ENCODE peak calls at places on chromosomes 2 and 18, in four cellular contexts. One of them, this sample, is unnamed.
A peak's percentile ranks its signal among the peaks of the same experiment; 100 is the strongest.

GRCh38 chr18:34493566-34494358 is 216.3 kb upstream of the DTNA start:
- DNase-seq in HepG2: peak; percentile 14
- DNase-seq in K562: no peak
- DNase-seq in A549: no peak
- DNase-seq in this sample: peak; percentile 66

GRCh38 chr2:201452856-201453643 is 1.5 kb downstream of the STRADB start:
- DNase-seq in HepG2: no peak
- DNase-seq in K562: no peak
- DNase-seq in A549: no peak
- DNase-seq in this sample: no peak

GRCh38 chr18:46920067-46920466 is 2.7 kb downstream of the KATNAL2 start:
- DNase-seq in A549: no peak
- DNase-seq in HepG2: no peak
- DNase-seq in K562: no peak
- DNase-seq in this sample: no peak

GRCh38 chr2:147665035-147665434 is 179.8 kb upstream of the ACVR2A start:
- DNase-seq in HepG2: no peak
- DNase-seq in K562: no peak
- DNase-seq in A549: peak; percentile 11
- DNase-seq in this sample: no peak

GRCh38 chr2:102008490-102008889 is 16.7 kb downstream of the IL1R2 start:
- DNase-seq in K562: no peak
- DNase-seq in A549: no peak
- DNase-seq in HepG2: no peak
- DNase-seq in this sample: no peak

GRCh38 chr2:36530983-36531354 is 67.0 kb downstream of the FEZ2 start:
- DNase-seq in A549: no peak
- DNase-seq in K562: no peak
- DNase-seq in HepG2: no peak
- DNase-seq in this sample: no peak

GRCh38 chr2:467543-467891 is 179.6 kb upstream of the ALKAL2 start:
- DNase-seq in HepG2: no peak
- DNase-seq in A549: no peak
- DNase-seq in K562: no peak
- DNase-seq in this sample: no peak

GRCh38 chr2:1593371-1594205 is 150.7 kb downstream of the PXDN start:
- DNase-seq in K562: no peak
- DNase-seq in A549: peak; percentile 15
- DNase-seq in HepG2: no peak
- DNase-seq in this sample: no peak

GRCh38 chr2:151760139-151760650 is 25.9 kb upstream of the NEB start:
- DNase-seq in K562: peak; percentile 69
- DNase-seq in A549: no peak
- DNase-seq in HepG2: peak; percentile 79
- DNase-seq in this sample: no peak

GRCh38 chr2:39597309-39597708 is 68.4 kb upstream of the TMEM178A start:
- DNase-seq in K562: no peak
- DNase-seq in A549: no peak
- DNase-seq in HepG2: no peak
- DNase-seq in this sample: no peak

GRCh38 chr2:213089438-213089837 is 62.0 kb downstream of the IKZF2 start:
- DNase-seq in HepG2: no peak
- DNase-seq in K562: no peak
- DNase-seq in A549: no peak
- DNase-seq in this sample: no peak

GRCh38 chr2:43343573-43344304 is 117.3 kb upstream of the ZFP36L2 start:
- DNase-seq in HepG2: no peak
- DNase-seq in K562: no peak
- DNase-seq in A549: no peak
- DNase-seq in this sample: no peak

GRCh38 chr2:96108578-96109561 is 7.5 kb downstream of the ADRA2B start:
- DNase-seq in HepG2: no peak
- DNase-seq in K562: no peak
- DNase-seq in A549: no peak
- DNase-seq in this sample: peak; percentile 38

GRCh38 chr2:111117666-111118454 is 2.9 kb upstream of the BCL2L11 start:
- DNase-seq in K562: no peak
- DNase-seq in HepG2: no peak
- DNase-seq in A549: peak; percentile 67
- DNase-seq in this sample: peak; percentile 23

GRCh38 chr18:70499218-70499691 is 210.4 kb downstream of the SOCS6 start:
- DNase-seq in HepG2: no peak
- DNase-seq in A549: no peak
- DNase-seq in K562: no peak
- DNase-seq in this sample: peak; percentile 24

GRCh38 chr2:32005371-32005976 is 5.3 kb downstream of the MEMO1 start:
- DNase-seq in K562: no peak
- DNase-seq in HepG2: no peak
- DNase-seq in A549: no peak
- DNase-seq in this sample: no peak

GRCh38 chr2:136863874-136864273 is 98.5 kb downstream of the THSD7B start:
- DNase-seq in K562: no peak
- DNase-seq in HepG2: no peak
- DNase-seq in A549: no peak
- DNase-seq in this sample: no peak

GRCh38 chr2:80259292-80259691 is 45.3 kb downstream of the LRRTM1 start:
- DNase-seq in A549: no peak
- DNase-seq in K562: no peak
- DNase-seq in HepG2: no peak
- DNase-seq in this sample: no peak

GRCh38 chr18:51666717-51667320 is 469.3 kb upstream of the MEX3C start:
- DNase-seq in K562: no peak
- DNase-seq in A549: peak; percentile 4
- DNase-seq in HepG2: no peak
- DNase-seq in this sample: no peak

GRCh38 chr2:231104115-231104713 is 20.6 kb downstream of the HTR2B start:
- DNase-seq in K562: peak; percentile 15
- DNase-seq in HepG2: peak; percentile 50
- DNase-seq in A549: peak; percentile 55
- DNase-seq in this sample: peak; percentile 59

DNA sequence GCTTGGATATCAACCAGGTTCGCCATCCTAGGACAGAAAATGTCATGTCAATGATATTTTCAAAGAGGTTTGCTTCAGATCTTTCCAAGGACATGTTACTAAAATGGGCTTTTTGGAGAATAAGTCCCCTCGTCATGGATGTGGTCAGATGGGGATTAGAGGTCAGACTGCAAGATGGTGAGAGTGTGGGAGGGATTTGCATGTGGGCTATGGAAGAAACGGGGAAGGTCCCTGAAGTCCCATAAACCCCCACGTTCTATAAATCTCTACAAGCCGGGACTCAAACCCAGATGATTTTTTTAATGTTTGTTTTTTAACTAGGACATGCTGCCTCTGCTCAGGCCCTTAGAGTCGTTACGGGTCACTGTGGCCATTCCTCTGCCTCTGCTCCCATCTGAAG is 37.7 kb upstream of the IGFBP5 start:
- DNase-seq in A549: no peak
- DNase-seq in K562: no peak
- DNase-seq in HepG2: no peak
- DNase-seq in this sample: no peak
- TF ChIP-seq ESRRA in A549: no peak
- TF ChIP-seq ESRRA in K562: no peak
- TF ChIP-seq ESRRA in HepG2: no peak
- TF ChIP-seq ESRRA in this sample: no peak

DNA sequence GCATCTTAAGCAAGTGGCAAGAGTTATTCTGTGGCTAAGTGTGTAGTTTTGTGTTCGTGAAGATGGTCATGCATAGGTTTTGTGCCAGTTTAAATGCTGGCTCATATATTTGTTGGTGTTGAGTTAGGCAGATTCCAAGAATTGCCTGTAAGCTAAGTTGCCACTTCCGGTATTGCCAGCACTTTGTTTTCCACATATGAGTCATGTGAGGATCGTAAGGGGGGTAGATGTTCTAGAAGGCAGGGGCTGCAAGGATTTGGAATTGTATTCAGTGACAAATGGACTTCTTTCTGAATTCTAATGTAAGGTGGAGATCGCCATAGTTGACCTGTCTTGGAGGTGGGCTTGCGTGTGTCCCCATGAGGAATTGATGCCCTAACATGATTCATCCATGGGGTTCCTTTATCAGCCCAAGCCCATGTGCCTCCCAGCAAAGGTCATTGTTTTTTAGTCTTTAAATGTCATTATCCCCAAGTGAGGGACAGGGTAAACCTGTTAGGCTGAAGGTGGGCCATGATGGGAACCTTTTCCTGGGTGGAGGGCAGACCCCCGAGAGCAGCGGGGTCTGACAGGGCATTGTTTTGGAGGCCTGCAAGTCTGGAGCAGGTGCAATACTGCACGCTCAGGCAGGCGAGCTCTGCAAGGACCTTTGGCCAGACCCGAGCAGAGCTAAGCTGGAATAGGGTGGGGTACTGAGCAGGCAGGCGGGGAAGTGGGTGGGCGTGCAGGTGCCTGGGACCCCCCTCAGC is 77.3 kb downstream of the LRRFIP1 start:
- DNase-seq in K562: no peak
- DNase-seq in HepG2: no peak
- DNase-seq in A549: no peak
- DNase-seq in this sample: no peak
- TF ChIP-seq JUN in K562: no peak
- TF ChIP-seq JUN in HepG2: no peak
- TF ChIP-seq JUN in A549: no peak
- TF ChIP-seq JUN in this sample: no peak

GRCh38 chr2:84858123-84858522 is 22.8 kb downstream of the TRABD2A start:
- DNase-seq in K562: no peak
- DNase-seq in A549: no peak
- DNase-seq in HepG2: no peak
- DNase-seq in this sample: peak; percentile 58

GRCh38 chr2:84856785-84857184 is 24.1 kb downstream of the TRABD2A start:
- DNase-seq in HepG2: no peak
- DNase-seq in K562: no peak
- DNase-seq in A549: no peak
- DNase-seq in this sample: no peak

GRCh38 chr2:84854835-84855234 is 26.0 kb downstream of the TRABD2A start:
- DNase-seq in K562: no peak
- DNase-seq in A549: no peak
- DNase-seq in HepG2: no peak
- DNase-seq in this sample: no peak

GRCh38 chr2:84855730-84856129 is 25.2 kb downstream of the TRABD2A start:
- DNase-seq in HepG2: no peak
- DNase-seq in A549: no peak
- DNase-seq in K562: no peak
- DNase-seq in this sample: peak; percentile 76

GRCh38 chr2:84857566-84857965 is 23.3 kb downstream of the TRABD2A start:
- DNase-seq in A549: no peak
- DNase-seq in K562: no peak
- DNase-seq in HepG2: no peak
- DNase-seq in this sample: no peak
- TF ChIP-seq ESRRA in A549: no peak
- TF ChIP-seq ESRRA in K562: no peak
- TF ChIP-seq ESRRA in HepG2: no peak
- TF ChIP-seq ESRRA in this sample: no peak

GRCh38 chr18:48990497-48991298 is 39.9 kb upstream of the SMAD7 start:
- DNase-seq in HepG2: peak; percentile 76
- DNase-seq in K562: peak; percentile 25
- DNase-seq in A549: peak; percentile 53
- DNase-seq in this sample: no peak
- TF ChIP-seq JUN in HepG2: peak; percentile 87
- TF ChIP-seq JUN in K562: peak; percentile 60
- TF ChIP-seq JUN in A549: peak; percentile 56
- TF ChIP-seq JUN in this sample: no peak

GRCh38 chr2:204317640-204318039 is 227.6 kb upstream of the PARD3B start:
- DNase-seq in K562: no peak
- DNase-seq in HepG2: no peak
- DNase-seq in A549: no peak
- DNase-seq in this sample: no peak

GRCh38 chr2:204325468-204325867 is 219.8 kb upstream of the PARD3B start:
- DNase-seq in A549: peak; percentile 82
- DNase-seq in HepG2: peak; percentile 71
- DNase-seq in K562: peak; percentile 55
- DNase-seq in this sample: peak; percentile 57

GRCh38 chr2:204321027-204321800 is 224.1 kb upstream of the PARD3B start:
- DNase-seq in A549: no peak
- DNase-seq in HepG2: no peak
- DNase-seq in K562: no peak
- DNase-seq in this sample: no peak

DNA sequence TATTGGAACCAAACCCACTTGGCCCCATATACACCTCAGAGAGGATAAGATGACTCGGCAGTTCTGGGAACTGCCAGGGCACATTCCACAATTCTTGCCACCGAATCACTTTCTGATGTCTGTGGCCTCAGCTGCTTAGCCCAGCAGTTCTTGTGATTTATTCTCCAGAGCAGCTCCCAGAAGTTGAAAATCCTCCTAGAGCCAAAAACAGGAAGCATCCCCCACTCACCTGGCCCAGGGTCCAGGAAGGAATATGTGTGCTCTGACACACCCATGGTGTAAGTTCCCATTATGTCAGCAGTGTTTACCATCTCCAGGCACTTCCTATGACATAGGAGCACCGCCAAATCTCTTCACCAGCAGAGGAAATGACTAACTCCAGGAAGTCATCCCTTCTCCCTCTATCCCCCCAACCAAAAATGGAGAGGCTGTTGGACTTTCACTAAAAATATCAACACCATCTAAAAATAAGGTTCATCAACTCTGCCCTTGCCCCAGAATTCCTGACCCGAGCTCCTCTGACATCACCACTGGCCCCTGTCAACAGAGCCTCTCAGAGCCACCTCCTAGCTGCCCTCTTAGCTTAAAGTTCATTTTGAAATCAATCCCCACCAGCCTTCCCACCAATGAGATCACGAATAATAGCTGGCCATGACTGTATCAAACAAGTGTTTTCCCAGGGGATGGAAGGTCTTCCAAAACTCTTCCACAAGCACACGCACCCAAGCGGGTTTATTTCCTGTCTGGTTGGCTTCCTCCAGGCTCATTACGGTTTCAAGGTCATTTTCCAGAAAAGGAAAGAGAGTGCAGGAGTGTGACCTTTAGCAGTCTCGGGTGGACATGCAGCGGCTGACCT is 223.1 kb upstream of the PARD3B start:
- DNase-seq in K562: no peak
- DNase-seq in A549: peak; percentile 64
- DNase-seq in HepG2: no peak
- DNase-seq in this sample: no peak
- TF ChIP-seq ESRRA in K562: no peak
- TF ChIP-seq ESRRA in A549: no peak
- TF ChIP-seq ESRRA in HepG2: no peak
- TF ChIP-seq ESRRA in this sample: no peak

GRCh38 chr2:242075163-242075562 is 205.6 kb downstream of the RTP5 start:
- DNase-seq in A549: no peak
- DNase-seq in HepG2: no peak
- DNase-seq in K562: no peak
- DNase-seq in this sample: no peak
- TF ChIP-seq JUN in A549: no peak
- TF ChIP-seq JUN in HepG2: no peak
- TF ChIP-seq JUN in K562: no peak
- TF ChIP-seq JUN in this sample: no peak

GRCh38 chr2:63681896-63682295 is 93.1 kb downstream of the MDH1 start:
- DNase-seq in K562: no peak
- DNase-seq in A549: no peak
- DNase-seq in HepG2: no peak
- DNase-seq in this sample: no peak
- TF ChIP-seq ESRRA in K562: no peak
- TF ChIP-seq ESRRA in A549: no peak
- TF ChIP-seq ESRRA in HepG2: no peak
- TF ChIP-seq ESRRA in this sample: no peak

GRCh38 chr2:200405599-200406298 is 99.3 kb downstream of the SPATS2L start:
- DNase-seq in HepG2: peak; percentile 99
- DNase-seq in K562: peak; percentile 31
- DNase-seq in A549: peak; percentile 92
- DNase-seq in this sample: no peak
- TF ChIP-seq JUN in HepG2: peak; percentile 96
- TF ChIP-seq JUN in K562: peak; percentile 86
- TF ChIP-seq JUN in A549: peak; percentile 80
- TF ChIP-seq JUN in this sample: no peak

This sample was measured in WTC11.